ENCODE peak calls at places on chromosome 11, in five cellular contexts. A, O, X, Y and W are unnamed samples.

GRCh38 chr11:80980221-80980620 is 1539.4 kb upstream of the TENM4 start:
- DNase-seq in O (no peak), Y (no peak), A (no peak), X (no peak), W (peak; percentile 97)

GRCh38 chr11:95512682-95513081 is 276.9 kb downstream of the FAM76B start:
- DNase-seq in Y (no peak), O (no peak), X (peak; percentile 79), A (no peak), W (peak; percentile 95)

GRCh38 chr11:2592559-2593392 is 107.0 kb downstream of the KCNQ1OT1 start:
- DNase-seq in A (no peak), Y (peak; percentile 5), X (no peak), O (peak; percentile 8), W (no peak)

GRCh38 chr11:26076591-26076990 is 255.3 kb upstream of the ANO3 start:
- DNase-seq in A (no peak), X (no peak), Y (no peak), O (no peak), W (no peak)

GRCh38 chr11:91761406-91762027 is 463.1 kb upstream of the FAT3 start:
- DNase-seq in Y (no peak), O (no peak), A (no peak), X (no peak), W (no peak)

GRCh38 chr11:119618208-119618909 is 110.6 kb downstream of the NECTIN1 start:
- DNase-seq in O (no peak), A (no peak), X (no peak), Y (peak; percentile 25), W (no peak)

GRCh38 chr11:56624661-56625110 is 10.0 kb upstream of the OR5M1 start:
- DNase-seq in X (peak; percentile 82), O (no peak), Y (no peak), A (no peak), W (peak; percentile 77)

GRCh38 chr11:59810911-59811259 is 307 bp upstream of the MRPL16 start:
- DNase-seq in O (no peak), Y (no peak), A (no peak), X (no peak), W (no peak)

GRCh38 chr11:57349491-57350274 is 11.5 kb downstream of the P2RX3 start:
- DNase-seq in X (peak; percentile 74), O (peak; percentile 69), Y (peak; percentile 80), A (peak; percentile 86), W (no peak)

GRCh38 chr11:57458410-57459111 is 1.8 kb upstream of the RTN4RL2 start:
- DNase-seq in O (peak; percentile 54), X (peak; percentile 67), Y (peak; percentile 70), A (no peak), W (no peak)

DNA sequence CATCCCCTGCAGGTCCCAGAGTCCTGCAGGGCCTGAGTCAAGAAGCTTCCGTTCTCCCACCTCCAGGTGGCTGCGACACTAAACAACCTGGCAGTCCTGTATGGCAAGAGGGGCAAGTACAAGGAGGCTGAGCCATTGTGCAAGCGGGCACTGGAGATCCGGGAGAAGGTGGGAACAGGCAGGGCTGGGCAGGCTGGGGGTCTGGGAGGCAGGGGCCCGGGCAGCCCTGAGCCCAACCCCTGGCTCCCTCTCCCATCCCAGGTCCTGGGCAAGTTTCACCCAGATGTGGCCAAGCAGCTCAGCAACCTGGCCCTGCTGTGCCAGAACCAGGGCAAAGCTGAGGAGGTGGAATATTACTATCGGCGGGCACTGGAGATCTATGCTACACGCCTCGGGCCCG is 4.7 kb upstream of the RAB1B start:
- DNase-seq in X (no peak), O (no peak), Y (no peak), A (no peak), W (no peak)
- H3K36me3 ChIP-seq in X (no peaks in the 10 kb centered on the region), O (peaks cover 17% of the 10 kb centered on the region), Y (no peaks in the 10 kb centered on the region), A (peaks cover 45% of the 10 kb centered on the region), W (peaks cover 25% of the 10 kb centered on the region)

DNA sequence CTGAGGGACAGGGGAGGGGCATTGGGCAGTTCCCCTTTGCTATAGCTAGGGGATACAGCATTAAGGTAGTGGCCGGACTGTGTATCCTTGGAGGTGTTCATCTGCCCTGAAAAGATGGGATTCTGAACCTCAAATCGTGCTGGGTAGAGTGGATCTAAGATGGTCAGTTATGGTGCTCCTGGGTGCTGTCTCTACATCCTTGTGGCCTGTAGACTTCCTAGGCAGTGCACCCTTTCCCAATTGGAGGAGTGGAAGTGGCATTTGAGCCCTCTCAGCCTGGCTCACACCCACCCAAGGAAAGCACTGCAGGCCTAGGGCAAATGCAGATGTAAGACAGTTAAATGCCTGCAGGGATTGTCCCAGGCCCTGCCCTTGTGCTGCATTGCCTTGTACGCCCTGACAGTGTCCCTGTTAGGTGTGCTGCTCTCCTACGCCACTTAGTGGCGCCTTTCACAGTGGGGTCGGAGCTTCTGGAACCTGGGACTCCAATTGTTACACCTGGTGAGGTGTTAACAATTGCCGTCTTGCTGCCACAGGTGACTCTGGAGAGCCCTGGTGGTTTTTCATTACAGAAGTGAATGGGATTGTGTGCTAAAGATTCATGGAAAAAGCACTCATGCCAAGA is 35.0 kb downstream of the PPFIBP2 start:
- DNase-seq in O (peak; percentile 19), Y (no peak), X (peak; percentile 47), A (no peak), W (no peak)
- TF ChIP-seq CTCF in O (no peak), Y (peak; percentile 50), X (peak; percentile 39), A (peak; percentile 32), W (peak; percentile 70)

GRCh38 chr11:64832467-64833197 is 11.8 kb downstream of the CDC42BPG start:
- DNase-seq in X (no peak), A (no peak), Y (no peak), O (no peak), W (no peak)
- H3K36me3 ChIP-seq in X (no peaks in the 10 kb centered on the region), A (peaks cover 70% of the 10 kb centered on the region), Y (no peaks in the 10 kb centered on the region), O (no peaks in the 10 kb centered on the region), W (peaks cover 65% of the 10 kb centered on the region)

GRCh38 chr11:102256251-102256650 is 61.0 kb upstream of the BIRC3 start:
- DNase-seq in O (no peak), X (peak; percentile 57), Y (no peak), A (no peak), W (peak; percentile 100)

GRCh38 chr11:102252339-102252891 is 64.9 kb upstream of the BIRC3 start:
- DNase-seq in Y (no peak), X (no peak), A (no peak), O (no peak), W (no peak)

GRCh38 chr11:102251423-102251822 is 65.9 kb upstream of the BIRC3 start:
- DNase-seq in A (no peak), Y (no peak), X (no peak), O (no peak), W (no peak)

GRCh38 chr11:102253018-102253775 is 64.1 kb upstream of the BIRC3 start:
- DNase-seq in A (no peak), X (peak; percentile 24), Y (no peak), O (no peak), W (no peak)

DNA sequence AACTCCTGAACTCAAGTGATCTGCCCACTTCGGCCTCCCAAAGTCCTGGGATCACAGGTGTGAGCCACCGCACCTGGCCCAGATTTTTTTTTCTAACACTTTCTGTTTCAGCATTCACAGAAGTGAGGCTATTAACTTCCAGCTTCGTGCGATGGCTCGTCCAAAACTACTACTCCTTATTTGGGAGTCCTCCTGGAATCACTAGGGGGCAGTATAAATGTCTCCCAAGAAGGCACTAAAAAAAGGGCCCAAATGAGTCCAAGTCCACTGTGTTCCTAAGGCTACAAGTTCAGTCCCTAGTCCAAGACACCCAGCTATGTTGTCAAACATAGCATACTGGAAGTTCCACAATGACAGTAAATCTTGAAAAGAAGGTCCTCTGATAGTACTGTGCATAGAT is 63.2 kb upstream of the BIRC3 start:
- DNase-seq in X (no peak), Y (no peak), A (no peak), O (no peak), W (no peak)
- TF ChIP-seq CTCF in X (peak; percentile 15), Y (peak; percentile 30), A (no peak), O (no peak), W (no peak)

GRCh38 chr11:116687458-116688201 is 85.2 kb downstream of the BUD13 start:
- DNase-seq in O (no peak), A (peak; percentile 61), X (no peak), Y (no peak), W (no peak)
- H3K36me3 ChIP-seq in O (no peaks in the 10 kb centered on the region), A (no peaks in the 10 kb centered on the region), X (no peaks in the 10 kb centered on the region), Y (no peaks in the 10 kb centered on the region), W (no peaks in the 10 kb centered on the region)

GRCh38 chr11:116692318-116693106 is 80.3 kb downstream of the BUD13 start:
- DNase-seq in A (peak; percentile 66), Y (no peak), O (no peak), X (no peak), W (no peak)

GRCh38 chr11:116693206-116694016 is 79.4 kb downstream of the BUD13 start:
- DNase-seq in Y (no peak), X (no peak), O (no peak), A (peak; percentile 59), W (peak; percentile 85)

GRCh38 chr11:116695657-116696254 is 77.0 kb downstream of the BUD13 start:
- DNase-seq in A (no peak), Y (no peak), O (no peak), X (no peak), W (no peak)

GRCh38 chr11:116694815-116695590 is 77.8 kb downstream of the BUD13 start:
- DNase-seq in Y (no peak), O (no peak), X (no peak), A (peak; percentile 65), W (peak; percentile 68)

GRCh38 chr11:116694017-116694725 is 78.6 kb downstream of the BUD13 start:
- DNase-seq in O (no peak), A (peak; percentile 38), Y (no peak), X (no peak), W (no peak)
- TF ChIP-seq CTCF in O (no peak), A (no peak), Y (no peak), X (no peak), W (no peak)